ENCODE peak calls at places on chromosomes 3 and 15, in four cellular contexts. One of them, this sample, is unnamed.

GRCh38 chr3:111695584-111696213 is 100.6 kb upstream of the ZBED2 start:
- DNase-seq in GM19239: no peak
- DNase-seq in KBM-7: no peak
- DNase-seq in midbrain: no peak
- DNase-seq in this sample: peak

GRCh38 chr3:138434276-138434874 is at the start of gene ESYT3:
- DNase-seq in midbrain: peak
- DNase-seq in GM19239: peak
- DNase-seq in KBM-7: peak
- DNase-seq in this sample: peak

GRCh38 chr3:87488725-87489124 is 212.3 kb upstream of the POU1F1 start:
- DNase-seq in KBM-7: no peak
- DNase-seq in GM19239: no peak
- DNase-seq in midbrain: no peak
- DNase-seq in this sample: no peak

GRCh38 chr3:58429657-58430056 is 4.0 kb downstream of the PDHB start:
- DNase-seq in GM19239: peak
- DNase-seq in midbrain: no peak
- DNase-seq in KBM-7: no peak
- DNase-seq in this sample: no peak

GRCh38 chr3:51024765-51025681 is 350.3 kb downstream of the DOCK3 start:
- DNase-seq in GM19239: peak
- DNase-seq in midbrain: no peak
- DNase-seq in KBM-7: peak
- DNase-seq in this sample: peak

GRCh38 chr3:193572426-193572908 is 17.8 kb upstream of the ATP13A4 start:
- DNase-seq in GM19239: peak
- DNase-seq in midbrain: peak
- DNase-seq in KBM-7: peak
- DNase-seq in this sample: peak

GRCh38 chr3:150414273-150414672 is 6.2 kb downstream of the TSC22D2 start:
- DNase-seq in KBM-7: peak
- DNase-seq in midbrain: peak
- DNase-seq in GM19239: no peak
- DNase-seq in this sample: peak

GRCh38 chr3:9135930-9136525 is 113.4 kb downstream of the SRGAP3 start:
- DNase-seq in GM19239: no peak
- DNase-seq in midbrain: peak
- DNase-seq in KBM-7: no peak
- DNase-seq in this sample: no peak

GRCh38 chr15:85545185-85545584 is 164.8 kb downstream of the AKAP13 start:
- DNase-seq in KBM-7: peak
- DNase-seq in midbrain: peak
- DNase-seq in GM19239: no peak
- DNase-seq in this sample: peak

This sample was measured in MCF 10A.